ENCODE peak calls at places on chromosome 21, in eight cellular contexts. One of them, this sample, is unnamed.

GRCh38 chr21:33760641-33761103 is 118.4 kb downstream of the ITSN1 start:
- DNase-seq in left ventricle myocardium inferior: no peak
- DNase-seq in stomach: no peak
- DNase-seq in endothelial cell of umbilical vein: peak; percentile 68
- DNase-seq in prostate gland: no peak
- DNase-seq in colonic mucosa: no peak
- DNase-seq in spleen: no peak
- DNase-seq in GM23248: peak; percentile 66
- DNase-seq in this sample: peak; percentile 79

GRCh38 chr21:36966846-36967657 is 583 bp upstream of the HLCS start:
- DNase-seq in colonic mucosa: no peak
- DNase-seq in endothelial cell of umbilical vein: peak; percentile 88
- DNase-seq in left ventricle myocardium inferior: no peak
- DNase-seq in stomach: no peak
- DNase-seq in GM23248: peak; percentile 18
- DNase-seq in spleen: peak; percentile 90
- DNase-seq in prostate gland: no peak
- DNase-seq in this sample: peak; percentile 20

GRCh38 chr21:45022736-45023135 is 51.6 kb upstream of the ADARB1 start:
- DNase-seq in GM23248: no peak
- DNase-seq in stomach: no peak
- DNase-seq in prostate gland: no peak
- DNase-seq in colonic mucosa: no peak
- DNase-seq in spleen: peak; percentile 48
- DNase-seq in endothelial cell of umbilical vein: no peak
- DNase-seq in left ventricle myocardium inferior: no peak
- DNase-seq in this sample: no peak

GRCh38 chr21:41667136-41667535 is 99.7 kb downstream of the RIPK4 start:
- DNase-seq in colonic mucosa: no peak
- DNase-seq in spleen: peak; percentile 40
- DNase-seq in prostate gland: no peak
- DNase-seq in GM23248: no peak
- DNase-seq in endothelial cell of umbilical vein: no peak
- DNase-seq in stomach: no peak
- DNase-seq in left ventricle myocardium inferior: no peak
- DNase-seq in this sample: no peak

GRCh38 chr21:27759820-27760219 is 792.9 kb upstream of the ADAMTS5 start:
- DNase-seq in spleen: no peak
- DNase-seq in GM23248: no peak
- DNase-seq in colonic mucosa: no peak
- DNase-seq in left ventricle myocardium inferior: no peak
- DNase-seq in prostate gland: no peak
- DNase-seq in stomach: no peak
- DNase-seq in endothelial cell of umbilical vein: no peak
- DNase-seq in this sample: no peak

GRCh38 chr21:41816583-41817165 is 49.8 kb upstream of the RIPK4 start:
- DNase-seq in stomach: peak; percentile 74
- DNase-seq in prostate gland: peak; percentile 55
- DNase-seq in colonic mucosa: peak; percentile 64
- DNase-seq in endothelial cell of umbilical vein: peak; percentile 54
- DNase-seq in GM23248: peak; percentile 73
- DNase-seq in left ventricle myocardium inferior: peak; percentile 55
- DNase-seq in spleen: peak; percentile 89
- DNase-seq in this sample: peak; percentile 42

GRCh38 chr21:28479660-28480059 is 513.0 kb downstream of the LTN1 start:
- DNase-seq in GM23248: no peak
- DNase-seq in spleen: no peak
- DNase-seq in left ventricle myocardium inferior: no peak
- DNase-seq in stomach: no peak
- DNase-seq in endothelial cell of umbilical vein: no peak
- DNase-seq in prostate gland: no peak
- DNase-seq in colonic mucosa: no peak
- DNase-seq in this sample: no peak

GRCh38 chr21:31326478-31327247 is 17.4 kb downstream of the TIAM1 start:
- DNase-seq in stomach: no peak
- DNase-seq in left ventricle myocardium inferior: no peak
- DNase-seq in endothelial cell of umbilical vein: no peak
- DNase-seq in spleen: no peak
- DNase-seq in prostate gland: no peak
- DNase-seq in GM23248: peak; percentile 71
- DNase-seq in colonic mucosa: no peak
- DNase-seq in this sample: no peak

GRCh38 chr21:32624726-32625125 is 12.5 kb upstream of the CFAP298 start:
- DNase-seq in prostate gland: no peak
- DNase-seq in endothelial cell of umbilical vein: no peak
- DNase-seq in colonic mucosa: no peak
- DNase-seq in spleen: no peak
- DNase-seq in GM23248: peak; percentile 51
- DNase-seq in left ventricle myocardium inferior: no peak
- DNase-seq in stomach: no peak
- DNase-seq in this sample: peak; percentile 84

GRCh38 chr21:39319251-39319756 is 5.9 kb upstream of the BRWD1 start:
- DNase-seq in colonic mucosa: no peak
- DNase-seq in spleen: no peak
- DNase-seq in endothelial cell of umbilical vein: no peak
- DNase-seq in left ventricle myocardium inferior: peak; percentile 49
- DNase-seq in stomach: no peak
- DNase-seq in GM23248: peak; percentile 53
- DNase-seq in prostate gland: no peak
- DNase-seq in this sample: peak; percentile 94
- H3K4me1 ChIP-seq in colonic mucosa: no peaks in the 10 kb centered on the region
- H3K4me1 ChIP-seq in spleen: peaks cover 5% of the 10 kb centered on the region
- H3K4me1 ChIP-seq in endothelial cell of umbilical vein: peaks cover 6% of the 10 kb centered on the region
- H3K4me1 ChIP-seq in left ventricle myocardium inferior: peaks cover 38% of the 10 kb centered on the region
- H3K4me1 ChIP-seq in stomach: peaks cover 37% of the 10 kb centered on the region
- H3K4me1 ChIP-seq in GM23248: peaks cover 45% of the 10 kb centered on the region
- H3K4me1 ChIP-seq in prostate gland: no peaks in the 10 kb centered on the region
- H3K4me1 ChIP-seq in this sample: peaks cover 9% of the 10 kb centered on the region

GRCh38 chr21:15061284-15061683 is 3.5 kb downstream of the NRIP1 start:
- DNase-seq in GM23248: no peak
- DNase-seq in prostate gland: no peak
- DNase-seq in stomach: no peak
- DNase-seq in colonic mucosa: no peak
- DNase-seq in left ventricle myocardium inferior: no peak
- DNase-seq in endothelial cell of umbilical vein: peak; percentile 26
- DNase-seq in spleen: no peak
- DNase-seq in this sample: no peak
- H3K4me1 ChIP-seq in GM23248: peaks cover 63% of the 10 kb centered on the region
- H3K4me1 ChIP-seq in prostate gland: peaks cover 6% of the 10 kb centered on the region
- H3K4me1 ChIP-seq in stomach: peaks cover 71% of the 10 kb centered on the region
- H3K4me1 ChIP-seq in colonic mucosa: peaks cover 10% of the 10 kb centered on the region
- H3K4me1 ChIP-seq in left ventricle myocardium inferior: peaks cover 94% of the 10 kb centered on the region
- H3K4me1 ChIP-seq in endothelial cell of umbilical vein: peaks cover 41% of the 10 kb centered on the region
- H3K4me1 ChIP-seq in spleen: peaks cover 52% of the 10 kb centered on the region
- H3K4me1 ChIP-seq in this sample: peaks cover 5% of the 10 kb centered on the region

GRCh38 chr21:34912022-34912933 is 136.8 kb downstream of the RUNX1 start:
- DNase-seq in GM23248: peak; percentile 20
- DNase-seq in colonic mucosa: no peak
- DNase-seq in spleen: no peak
- DNase-seq in stomach: no peak
- DNase-seq in left ventricle myocardium inferior: no peak
- DNase-seq in prostate gland: no peak
- DNase-seq in endothelial cell of umbilical vein: no peak
- DNase-seq in this sample: no peak
- H3K4me1 ChIP-seq in GM23248: peaks cover 58% of the 10 kb centered on the region
- H3K4me1 ChIP-seq in colonic mucosa: no peaks in the 10 kb centered on the region
- H3K4me1 ChIP-seq in spleen: peaks cover 6% of the 10 kb centered on the region
- H3K4me1 ChIP-seq in stomach: peaks cover 30% of the 10 kb centered on the region
- H3K4me1 ChIP-seq in left ventricle myocardium inferior: no peaks in the 10 kb centered on the region
- H3K4me1 ChIP-seq in prostate gland: no peaks in the 10 kb centered on the region
- H3K4me1 ChIP-seq in endothelial cell of umbilical vein: no peaks in the 10 kb centered on the region
- H3K4me1 ChIP-seq in this sample: peaks cover 33% of the 10 kb centered on the region

GRCh38 chr21:42878678-42878992 is 704 bp downstream of the WDR4 start:
- DNase-seq in left ventricle myocardium inferior: no peak
- DNase-seq in endothelial cell of umbilical vein: no peak
- DNase-seq in colonic mucosa: no peak
- DNase-seq in stomach: no peak
- DNase-seq in prostate gland: no peak
- DNase-seq in GM23248: no peak
- DNase-seq in spleen: no peak
- DNase-seq in this sample: no peak
- H3K4me1 ChIP-seq in left ventricle myocardium inferior: peaks cover 23% of the 10 kb centered on the region
- H3K4me1 ChIP-seq in endothelial cell of umbilical vein: peaks cover 10% of the 10 kb centered on the region
- H3K4me1 ChIP-seq in colonic mucosa: peaks cover 3% of the 10 kb centered on the region
- H3K4me1 ChIP-seq in stomach: peaks cover 27% of the 10 kb centered on the region
- H3K4me1 ChIP-seq in prostate gland: peaks cover 5% of the 10 kb centered on the region
- H3K4me1 ChIP-seq in GM23248: peaks cover 5% of the 10 kb centered on the region
- H3K4me1 ChIP-seq in spleen: peaks cover 10% of the 10 kb centered on the region
- H3K4me1 ChIP-seq in this sample: no peaks in the 10 kb centered on the region